ENCODE peak calls at places on chromosomes 7 and 10, in seven cellular contexts. A is skeletal muscle cell, P is cardiac fibroblast, V is fibroblast of the conjunctiva, M is AG20443, R is Peyer's patch, D is mammary epithelial cell. G is an unnamed sample.

GRCh38 chr10:71948496-71949067 is 15.6 kb upstream of the CHST3 start:
- DNase-seq in A (no peak), D (no peak), R (no peak), M (no peak), P (no peak), V (no peak), G (no peak)

GRCh38 chr10:103548006-103548405 is 54.5 kb downstream of the NEURL1 start:
- DNase-seq in P (no peak), D (no peak), V (no peak), R (no peak), A (no peak), M (no peak), G (no peak)

GRCh38 chr10:71667374-71667750 is 52.2 kb downstream of the C10orf105 start:
- DNase-seq in M (no peak), R (peak), V (no peak), D (no peak), A (no peak), P (no peak), G (no peak)

GRCh38 chr7:41710838-41711237 is 7.9 kb upstream of the INHBA start:
- DNase-seq in R (no peak), A (no peak), V (no peak), D (no peak), P (no peak), M (no peak), G (no peak)

GRCh38 chr10:116353817-116354216 is 29.6 kb downstream of the CCDC172 start:
- DNase-seq in P (no peak), V (no peak), M (no peak), D (peak), R (no peak), A (no peak), G (no peak)

GRCh38 chr10:68208424-68209042 is 23.4 kb downstream of the ATOH7 start:
- DNase-seq in P (peak), A (peak), M (peak), R (no peak), V (peak), D (peak), G (peak)

GRCh38 chr10:58511765-58512469 is 755 bp upstream of the BICC1 start:
- DNase-seq in V (no peak), M (peak), R (no peak), A (no peak), P (peak), D (no peak), G (peak)

GRCh38 chr10:119933179-119933578 is 40.6 kb downstream of the SEC23IP start:
- DNase-seq in P (peak), R (no peak), V (no peak), A (no peak), D (no peak), M (no peak), G (no peak)

GRCh38 chr7:30148951-30149459 is 14.2 kb downstream of the MTURN start:
- DNase-seq in M (no peak), V (no peak), P (no peak), R (peak), A (no peak), D (no peak), G (peak)

GRCh38 chr10:29535778-29536459 is 98.9 kb downstream of the SVIL start:
- DNase-seq in D (peak), P (no peak), V (no peak), A (no peak), R (no peak), M (no peak), G (no peak)

GRCh38 chr10:62050941-62051433 is 149.5 kb downstream of the ARID5B start:
- DNase-seq in V (peak), M (peak), D (peak), R (peak), A (peak), P (peak), G (no peak)

GRCh38 chr7:148709019-148709418 is 10.3 kb downstream of the CUL1 start:
- DNase-seq in A (no peak), M (no peak), V (no peak), R (no peak), D (no peak), P (no peak), G (no peak)

GRCh38 chr10:12412671-12413368 is 63.5 kb downstream of the CAMK1D start:
- DNase-seq in V (no peak), R (no peak), M (no peak), P (no peak), D (no peak), A (no peak), G (no peak)